ENCODE peak calls at places on chromosomes 6 and 20, in four cellular contexts. V is keratinocyte; F is CD8-positive, alpha-beta T cell; U is fibroblast of lung. W is an unnamed sample.

GRCh38 chr6:109454483-109455160 is 950 bp downstream of the MICAL1 start:
- DNase-seq in F (peak; percentile 63), V (no peak), U (peak; percentile 20), W (no peak)

GRCh38 chr6:2579789-2580570 is 170.7 kb downstream of the MYLK4 start:
- DNase-seq in U (peak; percentile 6), V (no peak), F (no peak), W (no peak)

GRCh38 chr6:112202639-112203341 is 51.6 kb downstream of the LAMA4 start:
- DNase-seq in V (no peak), U (peak; percentile 52), F (no peak), W (no peak)

GRCh38 chr6:100257661-100258395 is 206.9 kb downstream of the SIM1 start:
- DNase-seq in U (peak; percentile 72), F (no peak), V (no peak), W (no peak)

GRCh38 chr6:90096818-90097217 is 199.8 kb downstream of the BACH2 start:
- DNase-seq in U (no peak), F (no peak), V (no peak), W (no peak)

GRCh38 chr6:51704932-51705540 is 382.4 kb downstream of the PKHD1 start:
- DNase-seq in U (no peak), V (no peak), F (no peak), W (no peak)

GRCh38 chr6:117601811-117602150 is 530 bp downstream of the GOPC start:
- DNase-seq in F (no peak), V (no peak), U (no peak), W (peak; percentile 18)

GRCh38 chr6:132257561-132257960 is 143.7 kb downstream of the MOXD1 start:
- DNase-seq in F (no peak), U (peak; percentile 25), V (no peak), W (no peak)

GRCh38 chr6:98844244-98845161 is 10.1 kb downstream of the POU3F2 start:
- DNase-seq in V (no peak), F (no peak), U (peak; percentile 53), W (no peak)

GRCh38 chr6:155646443-155646842 is 190.8 kb upstream of the NOX3 start:
- DNase-seq in F (no peak), U (peak; percentile 17), V (no peak), W (no peak)

GRCh38 chr6:13026557-13026956 is 301.8 kb downstream of the TBC1D7 start:
- DNase-seq in U (no peak), V (no peak), F (no peak), W (no peak)

GRCh38 chr6:169832247-169832948 is 81.0 kb downstream of the ERMARD start:
- DNase-seq in F (no peak), V (no peak), U (no peak), W (no peak)

GRCh38 chr20:24033151-24033550 is 44.6 kb upstream of the GGTLC1 start:
- DNase-seq in U (no peak), F (no peak), V (no peak), W (no peak)

GRCh38 chr20:47181056-47181862 is 175.2 kb downstream of the ZMYND8 start:
- DNase-seq in U (peak; percentile 78), V (no peak), F (no peak), W (no peak)

GRCh38 chr6:71582820-71583219 is 294.2 kb downstream of the OGFRL1 start:
- DNase-seq in U (no peak), F (no peak), V (no peak), W (no peak)

GRCh38 chr20:25987073-25987927 is 290.6 kb upstream of the ZNF337 start:
- DNase-seq in F (peak; percentile 33), U (peak; percentile 11), V (no peak), W (peak; percentile 34)

GRCh38 chr20:58891686-58892125 is 39.2 kb downstream of the GNAS start:
- DNase-seq in U (no peak), F (no peak), V (no peak), W (peak; percentile 29)

GRCh38 chr6:166815629-166816028 is 140.7 kb downstream of the RNASET2 start:
- DNase-seq in U (peak; percentile 3), V (no peak), F (no peak), W (no peak)

GRCh38 chr20:17849901-17850673 is 118.5 kb downstream of the SNX5 start:
- DNase-seq in V (peak; percentile 88), F (no peak), U (peak; percentile 100), W (peak; percentile 76)

GRCh38 chr20:37343212-37343993 is 2.5 kb upstream of the SRC start:
- DNase-seq in F (no peak), V (no peak), U (no peak), W (no peak)

GRCh38 chr20:50991076-50991475 is 31.8 kb downstream of the KCNG1 start:
- DNase-seq in V (no peak), U (no peak), F (no peak), W (no peak)

GRCh38 chr6:163314791-163315404 is 99.6 kb upstream of the QKI start:
- DNase-seq in U (no peak), F (no peak), V (no peak), W (no peak)

GRCh38 chr20:48616481-48616880 is 211.3 kb downstream of the PREX1 start:
- DNase-seq in F (no peak), V (no peak), U (no peak), W (no peak)

GRCh38 chr20:60009826-60010616 is 51.8 kb downstream of the CDH26 start:
- DNase-seq in U (no peak), F (no peak), V (no peak), W (no peak)

GRCh38 chr6:156719395-156719719 is 57.8 kb upstream of the ARID1B start:
- DNase-seq in F (no peak), V (no peak), U (no peak), W (no peak)
- H3K4me3 ChIP-seq in F (peak overlapping the region; percentile 57), V (peak overlapping the region; percentile 59), U (peak overlapping the region; percentile 47), W (peak overlapping the region; percentile 60)

GRCh38 chr6:44135173-44135748 is 7.9 kb downstream of the TMEM63B start:
- DNase-seq in V (no peak), U (no peak), F (no peak), W (no peak)

GRCh38 chr6:44142835-44143234 is 15.5 kb downstream of the TMEM63B start:
- DNase-seq in F (no peak), V (no peak), U (no peak), W (no peak)

GRCh38 chr6:44139351-44139743 is 12.0 kb downstream of the TMEM63B start:
- DNase-seq in F (no peak), V (no peak), U (no peak), W (no peak)

GRCh38 chr6:44135875-44136274 is 8.5 kb downstream of the TMEM63B start:
- DNase-seq in F (no peak), V (no peak), U (no peak), W (no peak)

GRCh38 chr6:44138717-44139350 is 11.5 kb downstream of the TMEM63B start:
- DNase-seq in V (no peak), U (no peak), F (no peak), W (no peak)
- TF ChIP-seq CTCF in V (no peak), U (no peak), F (no peak), W (no peak)

GRCh38 chr20:63290136-63290676 is 2.8 kb upstream of the COL20A1 start:
- DNase-seq in U (no peak), V (no peak), F (no peak), W (no peak)
- H3K4me1 ChIP-seq in U (no peaks in the 10 kb centered on the region), V (no peaks in the 10 kb centered on the region), F (peaks cover 4% of the 10 kb centered on the region), W (peaks cover 9% of the 10 kb centered on the region)

GRCh38 chr20:10313701-10314100 is 95.1 kb downstream of the SNAP25 start:
- DNase-seq in V (no peak), U (no peak), F (no peak), W (no peak)
- H3K4me3 ChIP-seq in V (no peak overlapping the region), U (no peak overlapping the region), F (no peak overlapping the region), W (no peak overlapping the region)

W was measured in left ventricle myocardium inferior.